ENCODE peak calls at places on chromosomes 5 and 9, in five cellular contexts. P is NB4; Q is KG1; R is CD8-positive, alpha-beta T cell; M is NCI-H2171 treated with DMSO at 0.1 percent for 48 hours. S is an unnamed sample.

GRCh38 chr5:180636016-180636402 is 13.4 kb downstream of the FLT4 start:
- DNase-seq in P (no peak), Q (no peak), R (no peak), M (no peak), S (no peak)

GRCh38 chr9:138071292-138071691 is 193.7 kb downstream of the CACNA1B start:
- DNase-seq in P (no peak), Q (no peak), R (peak; percentile 7), M (no peak), S (no peak)

GRCh38 chr5:140800816-140801493 is at the start of gene PCDHA3:
- DNase-seq in P (peak; percentile 56), Q (no peak), R (no peak), M (no peak), S (no peak)

GRCh38 chr5:137960819-137961218 is 71.6 kb downstream of the PKD2L2 start:
- DNase-seq in P (no peak), Q (no peak), R (no peak), M (no peak), S (no peak)

GRCh38 chr9:80699551-80699998 is 989.8 kb downstream of the TLE1 start:
- DNase-seq in P (no peak), Q (no peak), R (no peak), M (no peak), S (no peak)

GRCh38 chr5:180801596-180802324 is 846 bp downstream of the MGAT1 start:
- DNase-seq in P (no peak), Q (no peak), R (peak; percentile 47), M (no peak), S (no peak)

GRCh38 chr5:9034671-9035070 is 511.2 kb downstream of the SEMA5A start:
- DNase-seq in P (no peak), Q (no peak), R (no peak), M (no peak), S (no peak)

GRCh38 chr5:151141535-151141934 is 16.0 kb downstream of the ANXA6 start:
- DNase-seq in P (no peak), Q (no peak), R (peak; percentile 74), M (no peak), S (no peak)

GRCh38 chr5:170809551-170809950 is 26.0 kb downstream of the GABRP start:
- DNase-seq in P (no peak), Q (no peak), R (no peak), M (peak; percentile 19), S (no peak)

GRCh38 chr9:91158946-91159345 is 202.8 kb downstream of the AUH start:
- DNase-seq in P (no peak), Q (no peak), R (no peak), M (no peak), S (no peak)

S was measured in AML-193.